ENCODE peak calls at places on chromosomes 6 and 20, in four cellular contexts. Z is IMR-90, T is heart left ventricle, R is body of pancreas. K is an unnamed sample.

GRCh38 chr6:42450314-42451145 is 1.2 kb downstream of the TRERF1 start:
- DNase-seq in Z (peak; percentile 33), T (no peak), R (no peak), K (peak; percentile 40)

GRCh38 chr20:3276400-3277015 is 37.5 kb upstream of the SLC4A11 start:
- DNase-seq in Z (peak; percentile 22), T (no peak), R (peak; percentile 24), K (peak; percentile 42)

GRCh38 chr6:13559968-13560650 is 14.3 kb upstream of the SIRT5 start:
- DNase-seq in Z (no peak), T (no peak), R (no peak), K (no peak)

GRCh38 chr6:157089258-157089657 is 234.1 kb downstream of the TMEM242 start:
- DNase-seq in Z (peak; percentile 60), T (no peak), R (no peak), K (no peak)

GRCh38 chr6:149150999-149151398 is 166.5 kb upstream of the TAB2 start:
- DNase-seq in Z (no peak), T (no peak), R (no peak), K (no peak)

GRCh38 chr6:79713701-79714322 is 82.7 kb downstream of the SH3BGRL2 start:
- DNase-seq in Z (peak; percentile 50), T (peak; percentile 28), R (peak; percentile 66), K (peak; percentile 23)

GRCh38 chr6:11094411-11094851 is 797 bp downstream of the SMIM13 start:
- DNase-seq in Z (peak; percentile 45), T (peak; percentile 50), R (peak; percentile 51), K (peak; percentile 64)

GRCh38 chr6:157070403-157071107 is 252.8 kb downstream of the TMEM242 start:
- DNase-seq in Z (no peak), T (no peak), R (no peak), K (no peak)

GRCh38 chr6:141033101-141033500 is 1099.6 kb upstream of the GJE1 start:
- DNase-seq in Z (peak; percentile 14), T (no peak), R (no peak), K (no peak)

GRCh38 chr20:46631874-46632446 is 19.3 kb downstream of the SLC13A3 start:
- DNase-seq in Z (no peak), T (no peak), R (no peak), K (no peak)

GRCh38 chr6:119276211-119276610 is 73.3 kb downstream of the MAN1A1 start:
- DNase-seq in Z (no peak), T (no peak), R (no peak), K (no peak)

GRCh38 chr6:168096271-168096764 is 17.3 kb upstream of the FRMD1 start:
- DNase-seq in Z (no peak), T (no peak), R (no peak), K (no peak)

GRCh38 chr6:9527679-9528286 is 887.1 kb downstream of the TFAP2A start:
- DNase-seq in Z (no peak), T (no peak), R (no peak), K (no peak)

GRCh38 chr20:57384486-57384885 is 6.7 kb upstream of the RBM38 start:
- DNase-seq in Z (no peak), T (no peak), R (no peak), K (no peak)

GRCh38 chr20:48901326-48901725 is 20.2 kb upstream of the ARFGEF2 start:
- DNase-seq in Z (no peak), T (no peak), R (no peak), K (no peak)

GRCh38 chr20:46243707-46244628 is 64.3 kb downstream of the CDH22 start:
- DNase-seq in Z (peak; percentile 4), T (no peak), R (no peak), K (no peak)

GRCh38 chr6:24902782-24903181 is 33.0 kb downstream of the RIPOR2 start:
- DNase-seq in Z (peak; percentile 94), T (no peak), R (no peak), K (peak; percentile 35)

GRCh38 chr20:54061106-54061881 is 9.1 kb downstream of the BCAS1 start:
- DNase-seq in Z (peak; percentile 7), T (no peak), R (no peak), K (no peak)

GRCh38 chr6:165110871-165111270 is 198.5 kb downstream of the C6orf118 start:
- DNase-seq in Z (no peak), T (no peak), R (no peak), K (no peak)

GRCh38 chr6:106628658-106629102 is 618 bp downstream of the RTN4IP1 start:
- DNase-seq in Z (peak; percentile 16), T (no peak), R (no peak), K (no peak)

GRCh38 chr20:3696745-3697587 is 15.2 kb upstream of the ADAM33 start:
- DNase-seq in Z (no peak), T (no peak), R (no peak), K (no peak)

GRCh38 chr20:543369-544152 is at the start of gene CSNK2A1:
- DNase-seq in Z (peak; percentile 94), T (peak; percentile 96), R (peak; percentile 95), K (peak; percentile 96)
- TF ChIP-seq POLR2A in Z (peak; percentile 91), T (peak; percentile 33), R (peak; percentile 69), K (peak; percentile 79)

GRCh38 chr20:50848341-50848808 is 53.5 kb downstream of the BCAS4 start:
- DNase-seq in Z (no peak), T (peak; percentile 31), R (peak; percentile 73), K (peak; percentile 76)

GRCh38 chr20:50854512-50855249 is 59.8 kb downstream of the BCAS4 start:
- DNase-seq in Z (no peak), T (no peak), R (no peak), K (no peak)

GRCh38 chr20:50852085-50852484 is 57.2 kb downstream of the BCAS4 start:
- DNase-seq in Z (no peak), T (no peak), R (no peak), K (no peak)

GRCh38 chr20:50848846-50849673 is 54.2 kb downstream of the BCAS4 start:
- DNase-seq in Z (no peak), T (no peak), R (peak; percentile 73), K (no peak)

GRCh38 chr20:50850721-50851286 is 55.9 kb downstream of the BCAS4 start:
- DNase-seq in Z (no peak), T (no peak), R (no peak), K (peak; percentile 60)
- TF ChIP-seq CTCF in Z (no peak), T (no peak), R (no peak), K (peak; percentile 6)

GRCh38 chr6:46236752-46237151 is 66.0 kb upstream of the ENPP5 start:
- DNase-seq in Z (no peak), T (no peak), R (no peak), K (no peak)
- H3K27ac ChIP-seq in Z (no peak overlapping the region), T (peak overlapping the region; percentile 56), R (no peak overlapping the region), K (no peak overlapping the region)

GRCh38 chr20:44521484-44522481 is at the start of gene SERINC3:
- DNase-seq in Z (peak; percentile 96), T (peak; percentile 95), R (peak; percentile 96), K (peak; percentile 95)
- TF ChIP-seq POLR2A in Z (peak; percentile 92), T (peak; percentile 61), R (peak; percentile 56), K (peak; percentile 72)

DNA sequence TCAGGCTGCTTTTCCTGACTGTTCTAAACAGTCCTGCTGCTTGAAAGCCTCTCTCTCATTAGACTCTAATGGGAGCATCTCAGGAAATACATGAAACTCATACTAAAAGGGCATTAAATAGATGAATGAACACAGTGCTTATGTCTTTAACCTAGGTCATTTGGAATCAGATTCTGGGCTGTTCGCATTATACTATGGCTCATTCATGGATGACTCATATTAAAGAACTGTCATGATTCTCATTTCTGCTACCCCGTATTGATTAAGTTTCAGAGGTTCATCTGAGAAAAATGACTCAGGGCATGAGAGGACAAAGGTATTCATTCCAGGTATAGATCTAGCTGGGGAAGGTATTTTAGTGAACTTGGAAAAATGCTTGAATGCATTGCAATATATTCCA is 335.5 kb downstream of the GJA1 start:
- DNase-seq in Z (peak; percentile 28), T (no peak), R (no peak), K (no peak)
- TF ChIP-seq CTCF in Z (no peak), T (no peak), R (no peak), K (no peak)

K was measured in adrenal gland.